ENCODE peak calls at places on chromosome 5, in four cellular contexts. R, P, F and E are unnamed samples.

GRCh38 chr5:168471785-168472184 is 14.5 kb upstream of the RARS1 start:
- DNase-seq in R (no peak), P (no peak), F (no peak), E (no peak)

GRCh38 chr5:73120222-73121108 is at the start of gene TMEM171:
- DNase-seq in R (no peak), P (peak; percentile 88), F (no peak), E (no peak)

GRCh38 chr5:38835887-38836286 is 9.9 kb upstream of the OSMR start:
- DNase-seq in R (no peak), P (no peak), F (no peak), E (no peak)

GRCh38 chr5:95959964-95960801 is 1.5 kb downstream of the ELL2 start:
- DNase-seq in R (no peak), P (no peak), F (peak; percentile 55), E (no peak)

GRCh38 chr5:127746756-127747155 is 43.6 kb downstream of the CCDC192 start:
- DNase-seq in R (no peak), P (no peak), F (no peak), E (no peak)

GRCh38 chr5:80213467-80213866 is 42.4 kb downstream of the SERINC5 start:
- DNase-seq in R (no peak), P (no peak), F (no peak), E (no peak)

GRCh38 chr5:102498271-102499034 is at the start of gene SLCO6A1:
- DNase-seq in R (no peak), P (peak; percentile 58), F (no peak), E (no peak)

GRCh38 chr5:111144352-111144930 is 52.3 kb downstream of the WDR36 start:
- DNase-seq in R (no peak), P (no peak), F (no peak), E (no peak)

GRCh38 chr5:73867344-73868335 is 241.6 kb downstream of the ARHGEF28 start:
- DNase-seq in R (no peak), P (no peak), F (no peak), E (no peak)

GRCh38 chr5:127254729-127255284 is 35.8 kb upstream of the MEGF10 start:
- DNase-seq in R (no peak), P (no peak), F (no peak), E (peak; percentile 17)

GRCh38 chr5:31741496-31741895 is 102.6 kb downstream of the PDZD2 start:
- DNase-seq in R (no peak), P (no peak), F (no peak), E (no peak)

GRCh38 chr5:134236208-134236761 is 10.4 kb upstream of the PPP2CA start:
- DNase-seq in R (no peak), P (no peak), F (no peak), E (no peak)

GRCh38 chr5:127777957-127778356 is 74.8 kb downstream of the CCDC192 start:
- DNase-seq in R (no peak), P (no peak), F (no peak), E (no peak)

GRCh38 chr5:172544371-172545120 is 90.2 kb upstream of the SH3PXD2B start:
- DNase-seq in R (no peak), P (peak; percentile 12), F (no peak), E (no peak)

GRCh38 chr5:37170856-37171255 is 78.3 kb downstream of the CPLANE1 start:
- DNase-seq in R (no peak), P (no peak), F (no peak), E (no peak)

GRCh38 chr5:936149-937144 is 43.8 kb downstream of the TRIP13 start:
- DNase-seq in R (peak; percentile 82), P (peak; percentile 31), F (no peak), E (no peak)

GRCh38 chr5:111748304-111748763 is 8.7 kb downstream of the NREP start:
- DNase-seq in R (no peak), P (no peak), F (no peak), E (no peak)

GRCh38 chr5:154334406-154335041 is 111.3 kb upstream of the SAP30L start:
- DNase-seq in R (no peak), P (no peak), F (no peak), E (no peak)

GRCh38 chr5:115392611-115393010 is 96.2 kb upstream of the CCDC112 start:
- DNase-seq in R (no peak), P (no peak), F (no peak), E (no peak)

GRCh38 chr5:43482490-43483064 is 1.1 kb downstream of the TMEM267 start:
- DNase-seq in R (no peak), P (no peak), F (no peak), E (no peak)

GRCh38 chr5:90939208-90939607 is 380.6 kb downstream of the ADGRV1 start:
- DNase-seq in R (no peak), P (no peak), F (no peak), E (no peak)

GRCh38 chr5:163489055-163489744 is 16.2 kb upstream of the MAT2B start:
- DNase-seq in R (no peak), P (peak; percentile 75), F (no peak), E (no peak)

GRCh38 chr5:140546851-140547507 is 483 bp upstream of the EIF4EBP3 start:
- DNase-seq in R (no peak), P (peak; percentile 61), F (no peak), E (no peak)

GRCh38 chr5:88675758-88676636 is 207.0 kb downstream of the MEF2C start:
- DNase-seq in R (no peak), P (peak; percentile 92), F (no peak), E (no peak)

GRCh38 chr5:160310140-160310909 is 2.0 kb downstream of the CCNJL start:
- DNase-seq in R (no peak), P (no peak), F (no peak), E (no peak)

GRCh38 chr5:98942849-98943248 is 14.0 kb upstream of the CHD1 start:
- DNase-seq in R (no peak), P (no peak), F (no peak), E (no peak)

GRCh38 chr5:168679515-168679920 is 100.3 kb upstream of the PANK3 start:
- DNase-seq in R (no peak), P (peak; percentile 96), F (peak; percentile 72), E (peak; percentile 25)

GRCh38 chr5:139446956-139447779 is 7.8 kb upstream of the DNAJC18 start:
- DNase-seq in R (no peak), P (no peak), F (no peak), E (no peak)

GRCh38 chr5:173233347-173234128 is 1.5 kb downstream of the NKX2-5 start:
- DNase-seq in R (no peak), P (peak; percentile 71), F (no peak), E (no peak)

GRCh38 chr5:127298623-127299022 is 8.0 kb downstream of the MEGF10 start:
- DNase-seq in R (no peak), P (no peak), F (no peak), E (no peak)

GRCh38 chr5:175895701-175896102 is 24.3 kb downstream of the CPLX2 start:
- DNase-seq in R (no peak), P (no peak), F (no peak), E (peak; percentile 28)

GRCh38 chr5:89556215-89557009 is 673.4 kb upstream of the MEF2C start:
- DNase-seq in R (no peak), P (no peak), F (no peak), E (peak; percentile 19)

GRCh38 chr5:147763791-147764525 is 18.6 kb downstream of the JAKMIP2 start:
- DNase-seq in R (no peak), P (no peak), F (no peak), E (no peak)

GRCh38 chr5:14487101-14487895 is 94.3 kb upstream of the OTULINL start:
- DNase-seq in R (no peak), P (no peak), F (no peak), E (no peak)

DNA sequence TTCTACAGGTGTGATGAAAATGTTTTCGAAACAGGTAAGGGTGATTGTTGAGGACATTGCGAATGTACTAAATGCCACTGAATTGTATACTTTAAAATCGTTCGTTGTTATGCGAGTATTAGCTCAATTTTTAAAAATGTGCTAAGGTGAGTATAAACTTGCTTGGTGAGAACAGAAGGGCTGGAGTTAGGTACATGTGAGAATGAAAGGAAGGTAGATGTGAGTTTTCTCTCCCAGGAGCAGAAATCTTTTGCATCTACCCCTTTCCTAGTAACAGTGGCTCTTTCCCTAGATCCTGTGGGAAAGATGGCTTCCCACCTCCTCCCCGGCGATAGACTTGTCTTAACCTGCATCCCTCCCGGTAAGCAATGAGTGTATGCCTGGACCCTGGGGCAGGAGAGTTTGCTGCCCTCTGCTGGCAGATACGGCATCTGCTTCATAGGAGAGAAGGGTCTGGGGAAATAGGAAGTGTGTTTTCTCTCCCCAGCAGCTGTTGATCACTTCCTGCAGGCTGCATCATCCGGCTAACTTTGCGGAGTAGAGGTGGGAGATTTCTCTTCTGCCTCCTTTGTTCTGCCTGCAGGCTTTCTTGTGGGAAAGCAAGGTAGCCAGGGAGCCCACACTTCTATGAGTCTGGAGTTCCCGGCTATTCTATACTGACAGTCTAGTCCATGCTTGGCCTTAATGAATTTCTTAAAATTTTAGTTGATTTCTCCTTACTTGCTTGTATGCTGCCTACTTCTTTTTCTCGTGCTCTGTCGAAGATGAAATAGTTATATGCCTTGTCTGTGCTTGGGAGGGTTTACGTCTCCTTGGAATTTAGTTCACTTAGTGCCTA is 373.3 kb upstream of the SEMA6A start:
- DNase-seq in R (no peak), P (peak; percentile 97), F (peak; percentile 49), E (peak; percentile 49)
- TF ChIP-seq CTCF in R (peak; percentile 21), P (peak; percentile 95), F (peak; percentile 30), E (peak; percentile 87)

GRCh38 chr5:157451806-157452205 is 8.2 kb upstream of the NIPAL4 start:
- DNase-seq in R (no peak), P (no peak), F (no peak), E (no peak)
- TF ChIP-seq CTCF in R (no peak), P (no peak), F (no peak), E (no peak)

GRCh38 chr5:41524174-41524573 is 13.8 kb upstream of the PLCXD3 start:
- DNase-seq in R (no peak), P (peak; percentile 72), F (no peak), E (no peak)
- TF ChIP-seq CTCF in R (no peak), P (peak; percentile 82), F (no peak), E (no peak)

GRCh38 chr5:60382761-60383160 is 317.2 kb downstream of the DEPDC1B start:
- DNase-seq in R (no peak), P (no peak), F (no peak), E (no peak)
- TF ChIP-seq CTCF in R (no peak), P (peak; percentile 57), F (no peak), E (no peak)

GRCh38 chr5:177601577-177602457 is 1.9 kb downstream of the B4GALT7 start:
- DNase-seq in R (no peak), P (no peak), F (no peak), E (no peak)
- TF ChIP-seq CTCF in R (no peak), P (peak; percentile 62), F (no peak), E (peak; percentile 32)

GRCh38 chr5:128854931-128855330 is 110.4 kb upstream of the SLC27A6 start:
- DNase-seq in R (no peak), P (peak; percentile 51), F (no peak), E (no peak)

DNA sequence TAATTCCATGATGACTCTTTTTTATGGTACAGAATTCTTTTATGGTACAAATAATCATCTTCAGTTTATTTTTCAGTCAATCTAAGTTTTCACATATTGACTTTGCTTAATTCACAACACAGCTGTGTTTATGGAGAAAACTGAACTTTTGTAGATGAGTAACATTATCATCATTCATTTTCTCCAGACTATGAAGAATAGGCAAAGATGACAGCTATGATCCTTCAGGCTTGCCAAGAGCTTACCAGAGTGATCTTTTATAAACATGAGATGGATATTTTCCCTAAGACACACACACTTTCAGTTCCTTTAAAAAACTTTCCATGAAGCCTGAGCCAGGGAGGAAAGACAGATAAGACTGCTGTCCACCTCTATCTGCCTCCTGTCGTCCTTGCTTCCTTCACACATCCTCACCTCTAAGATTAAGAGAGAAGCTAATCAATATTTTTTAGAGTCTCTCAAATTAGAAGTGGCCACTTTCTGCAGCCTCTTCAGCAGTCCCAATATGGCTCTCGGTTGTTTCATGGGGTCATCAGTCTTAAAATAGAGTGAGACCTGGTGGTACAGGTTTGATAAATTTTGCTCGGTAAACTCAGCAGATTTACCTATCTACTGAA is 108.1 kb upstream of the SLC27A6 start:
- DNase-seq in R (no peak), P (no peak), F (no peak), E (no peak)
- TF ChIP-seq CTCF in R (no peak), P (no peak), F (no peak), E (no peak)